ENCODE peak calls at places on chromosomes 5 and 9, in four cellular contexts. B is upper lobe of right lung; W is heart left ventricle; L is CD4-positive, CD25-positive, alpha-beta regulatory T cell. E is an unnamed sample.
A peak's percentile ranks its signal among the peaks of the same experiment; 100 is the strongest.

GRCh38 chr9:37956423-37956820 is 52.5 kb upstream of the SLC25A51 start:
- DNase-seq in L (no peak), W (peak; percentile 47), B (peak; percentile 50), E (no peak)

GRCh38 chr9:98482248-98482647 is 226.5 kb downstream of the GABBR2 start:
- DNase-seq in B (no peak), L (no peak), W (no peak), E (no peak)

GRCh38 chr5:176653401-176653800 is 6.1 kb downstream of the TSPAN17 start:
- DNase-seq in W (no peak), L (peak; percentile 41), B (no peak), E (no peak)

GRCh38 chr5:175652741-175653663 is 4.9 kb upstream of the HRH2 start:
- DNase-seq in B (no peak), L (peak; percentile 90), W (no peak), E (no peak)

GRCh38 chr5:52799358-52799982 is 11.8 kb downstream of the ITGA1 start:
- DNase-seq in L (no peak), W (peak; percentile 61), B (peak; percentile 68), E (peak; percentile 74)

GRCh38 chr9:118577121-118577520 is 792.1 kb downstream of the BRINP1 start:
- DNase-seq in L (no peak), B (no peak), W (no peak), E (no peak)

GRCh38 chr5:10116594-10116993 is 133.1 kb downstream of the ATPSCKMT start:
- DNase-seq in L (no peak), B (no peak), W (no peak), E (no peak)

GRCh38 chr5:5705010-5705409 is 282.5 kb downstream of the ICE1 start:
- DNase-seq in B (no peak), W (no peak), L (no peak), E (no peak)

GRCh38 chr5:179553875-179554274 is 3.5 kb downstream of the RUFY1 start:
- DNase-seq in L (no peak), W (no peak), B (no peak), E (no peak)

GRCh38 chr5:158882660-158883059 is 217.1 kb downstream of the EBF1 start:
- DNase-seq in B (no peak), L (no peak), W (no peak), E (no peak)

GRCh38 chr5:103066346-103066745 is 53.6 kb downstream of the GIN1 start:
- DNase-seq in L (no peak), B (no peak), W (no peak), E (no peak)

GRCh38 chr5:14557203-14557725 is 24.3 kb upstream of the OTULINL start:
- DNase-seq in B (no peak), W (no peak), L (no peak), E (no peak)

GRCh38 chr9:12882430-12882829 is 107.6 kb downstream of the LURAP1L start:
- DNase-seq in B (no peak), L (no peak), W (no peak), E (no peak)
- H3K4me3 ChIP-seq in B (no peak overlapping the region), L (no peak overlapping the region), W (no peak overlapping the region), E (no peak overlapping the region)

GRCh38 chr5:1039706-1040260 is 31.2 kb downstream of the NKD2 start:
- DNase-seq in L (no peak), W (peak; percentile 33), B (no peak), E (no peak)
- H3K27ac ChIP-seq in L (no peak overlapping the region), W (no peak overlapping the region), B (no peak overlapping the region), E (no peak overlapping the region)

GRCh38 chr5:138141734-138142133 is 2.5 kb upstream of the NME5 start:
- DNase-seq in W (no peak), L (no peak), B (no peak), E (no peak)

GRCh38 chr5:138140268-138140667 is 1.0 kb upstream of the NME5 start:
- DNase-seq in B (no peak), L (no peak), W (no peak), E (no peak)

GRCh38 chr5:138138949-138139775 is at the start of gene NME5:
- DNase-seq in L (no peak), B (peak; percentile 84), W (peak; percentile 79), E (no peak)

GRCh38 chr5:138139776-138140080 is 500 bp upstream of the NME5 start:
- DNase-seq in W (no peak), B (no peak), L (no peak), E (no peak)
- H3K4me3 ChIP-seq in W (peak overlapping the region; percentile 65), B (peak overlapping the region; percentile 62), L (no peak overlapping the region), E (peak overlapping the region; percentile 61)

DNA sequence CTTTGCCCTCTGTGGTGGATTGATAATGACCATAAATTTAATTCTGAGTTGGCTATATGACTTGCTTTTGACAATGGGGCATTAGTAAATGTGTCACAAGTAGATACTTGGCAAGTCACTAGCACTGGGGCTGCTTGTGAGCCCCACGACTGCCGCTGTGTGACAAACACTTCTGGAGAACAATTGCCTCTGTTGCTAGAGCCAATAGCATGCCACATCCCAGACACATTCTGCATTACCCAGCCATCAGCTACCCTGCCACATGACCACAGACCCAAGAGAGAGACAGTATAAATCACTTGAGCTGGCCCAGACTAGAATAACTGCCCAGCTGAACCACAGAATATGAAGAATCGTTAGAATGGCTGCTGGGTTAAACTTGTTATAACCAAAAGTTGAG is 753.2 kb upstream of the DMAC1 start:
- DNase-seq in B (no peak), W (no peak), L (no peak), E (no peak)
- H3K27ac ChIP-seq in B (no peak overlapping the region), W (no peak overlapping the region), L (no peak overlapping the region), E (no peak overlapping the region)

GRCh38 chr5:63245271-63245670 is 666.7 kb downstream of the LRRC70 start:
- DNase-seq in B (no peak), W (no peak), L (no peak), E (no peak)
- H3K4me3 ChIP-seq in B (no peak overlapping the region), W (no peak overlapping the region), L (no peak overlapping the region), E (no peak overlapping the region)

GRCh38 chr9:3403315-3403714 is 122.5 kb downstream of the RFX3 start:
- DNase-seq in L (no peak), W (no peak), B (no peak), E (no peak)
- H3K27ac ChIP-seq in L (no peak overlapping the region), W (no peak overlapping the region), B (no peak overlapping the region), E (no peak overlapping the region)

GRCh38 chr5:60522299-60522915 is 177.6 kb downstream of the DEPDC1B start:
- DNase-seq in L (no peak), W (no peak), B (no peak), E (no peak)

GRCh38 chr5:60519372-60519771 is 180.6 kb downstream of the DEPDC1B start:
- DNase-seq in L (no peak), B (no peak), W (no peak), E (no peak)

GRCh38 chr5:60517850-60518249 is 182.1 kb downstream of the DEPDC1B start:
- DNase-seq in W (peak; percentile 53), L (no peak), B (no peak), E (no peak)

GRCh38 chr5:60520451-60521210 is 179.3 kb downstream of the DEPDC1B start:
- DNase-seq in W (peak; percentile 51), B (no peak), L (no peak), E (no peak)

DNA sequence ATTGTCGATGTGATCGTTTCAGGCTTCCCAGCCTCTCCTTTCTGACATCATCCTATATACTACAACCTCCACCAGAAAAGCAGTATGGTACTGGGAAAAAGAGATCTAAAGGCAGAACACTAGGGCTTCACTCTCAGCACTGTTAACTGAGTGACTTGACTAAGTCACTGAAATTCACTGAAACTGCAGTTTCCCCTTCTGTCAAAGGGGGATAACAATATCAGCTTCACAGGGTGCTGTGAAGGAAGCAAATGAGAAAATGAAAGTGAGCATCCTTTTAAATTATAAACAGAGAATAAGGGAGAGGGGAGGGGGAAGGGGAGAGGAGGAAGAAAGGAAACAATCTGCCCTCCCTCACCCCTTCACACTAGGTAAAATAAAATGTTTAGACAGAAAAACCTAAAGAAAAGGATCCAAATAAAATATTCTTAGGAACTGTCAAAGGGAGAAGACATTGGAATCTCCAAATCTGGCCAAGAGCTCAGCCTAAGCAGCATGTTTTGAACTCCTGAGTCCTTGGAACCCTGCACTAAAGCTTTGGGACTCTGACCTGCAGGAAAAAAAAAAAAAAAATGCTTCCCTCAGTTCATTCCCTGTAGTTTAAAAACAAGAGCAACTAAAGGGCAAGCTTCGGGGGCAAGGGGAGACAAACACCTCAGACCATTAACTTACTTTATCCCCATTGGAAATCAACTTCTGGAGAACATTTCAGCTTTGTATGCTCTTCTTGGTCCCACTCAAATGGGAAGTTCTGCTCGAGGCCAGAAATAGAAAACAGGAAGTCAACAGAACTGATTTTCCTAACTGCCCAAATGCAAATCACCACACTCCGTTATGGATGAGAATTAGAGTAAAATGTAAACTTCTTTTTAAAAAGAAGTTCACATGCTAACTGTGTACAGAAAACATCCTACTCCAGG is 178.3 kb downstream of the DEPDC1B start:
- DNase-seq in W (no peak), L (peak; percentile 6), B (no peak), E (no peak)
- H3K4me3 ChIP-seq in W (no peak overlapping the region), L (no peak overlapping the region), B (no peak overlapping the region), E (no peak overlapping the region)

GRCh38 chr5:96008987-96009647 is 47.5 kb upstream of the ELL2 start:
- DNase-seq in B (no peak), L (no peak), W (no peak), E (no peak)
- H3K27ac ChIP-seq in B (no peak overlapping the region), L (no peak overlapping the region), W (no peak overlapping the region), E (no peak overlapping the region)

GRCh38 chr9:100474082-100474949 is 1.4 kb downstream of the TMEFF1 start:
- DNase-seq in B (no peak), W (no peak), L (no peak), E (no peak)
- H3K4me3 ChIP-seq in B (peak overlapping the region; percentile 56), W (peak overlapping the region; percentile 55), L (no peak overlapping the region), E (peak overlapping the region; percentile 53)

E was measured in right atrium auricular region.